ENCODE peak calls at places on chromosomes 4 and X, in nine cellular contexts. V is GM23338, D is uterus, O is breast epithelium, C is fibroblast of lung, T is endothelial cell of umbilical vein, Y is GM20000, L is left lung, U is ascending aorta. F is an unnamed sample.

GRCh38 chr4:128636906-128637305 is 172.6 kb upstream of the JADE1 start:
- DNase-seq in V (peak), D (no peak), O (no peak), C (no peak), T (no peak), Y (no peak), L (no peak), U (no peak), F (no peak)

GRCh38 chr4:33470805-33471204 is 2750.6 kb downstream of the PCDH7 start:
- DNase-seq in V (no peak), D (no peak), O (no peak), C (no peak), T (no peak), Y (no peak), L (peak), U (no peak), F (no peak)

GRCh38 chr4:52861171-52861873 is 795 bp upstream of the RASL11B start:
- DNase-seq in V (peak), D (no peak), O (no peak), C (no peak), T (peak), Y (no peak), L (no peak), U (no peak), F (no peak)

GRCh38 chrX:150704030-150704613 is 10.9 kb downstream of the MTMR1 start:
- DNase-seq in V (no peak), D (no peak), O (no peak), C (peak), T (peak), Y (no peak), L (no peak), U (no peak), F (no peak)

GRCh38 chr4:152640058-152640921 is 39.5 kb downstream of the TMEM154 start:
- DNase-seq in V (peak), D (no peak), O (no peak), C (no peak), T (peak), Y (no peak), L (no peak), U (no peak), F (no peak)

GRCh38 chrX:112997991-112998390 is 157.4 kb upstream of the AMOT start:
- DNase-seq in V (no peak), D (no peak), O (no peak), C (no peak), T (no peak), Y (no peak), L (no peak), U (no peak), F (no peak)

GRCh38 chr4:159906051-159906450 is 803.2 kb downstream of the RAPGEF2 start:
- DNase-seq in V (no peak), D (no peak), O (no peak), C (no peak), T (no peak), Y (no peak), L (no peak), U (no peak), F (no peak)

GRCh38 chrX:70878925-70879324 is 29.6 kb downstream of the TEX11 start:
- DNase-seq in V (no peak), D (no peak), O (no peak), C (no peak), T (no peak), Y (no peak), L (no peak), U (no peak), F (no peak)

GRCh38 chr4:121785479-121785878 is 15.6 kb upstream of the EXOSC9 start:
- DNase-seq in V (no peak), D (no peak), O (no peak), C (peak), T (no peak), Y (no peak), L (no peak), U (no peak), F (no peak)

GRCh38 chr4:107379054-107379869 is 340.8 kb downstream of the PAPSS1 start:
- DNase-seq in V (peak), D (no peak), O (no peak), C (peak), T (peak), Y (no peak), L (no peak), U (no peak), F (no peak)

GRCh38 chr4:67658302-67658701 is 42.7 kb downstream of the UBA6 start:
- DNase-seq in V (no peak), D (no peak), O (no peak), C (no peak), T (no peak), Y (no peak), L (no peak), U (no peak), F (no peak)

GRCh38 chrX:133840415-133840814 is 145.0 kb downstream of the GPC3 start:
- DNase-seq in V (no peak), D (no peak), O (no peak), C (no peak), T (no peak), Y (no peak), L (no peak), U (no peak), F (no peak)

GRCh38 chr4:183659919-183660318 is 826 bp downstream of the TRAPPC11 start:
- DNase-seq in V (no peak), D (no peak), O (no peak), C (peak), T (no peak), Y (no peak), L (no peak), U (no peak), F (no peak)

GRCh38 chr4:81352476-81352875 is 119.2 kb downstream of the RASGEF1B start:
- DNase-seq in V (no peak), D (no peak), O (no peak), C (peak), T (no peak), Y (no peak), L (no peak), U (no peak), F (no peak)

GRCh38 chrX:19810809-19811208 is 76.6 kb downstream of the SH3KBP1 start:
- DNase-seq in V (no peak), D (no peak), O (no peak), C (no peak), T (no peak), Y (no peak), L (no peak), U (no peak), F (no peak)

GRCh38 chrX:19810370-19810769 is 77.0 kb downstream of the SH3KBP1 start:
- DNase-seq in V (no peak), D (no peak), O (no peak), C (no peak), T (no peak), Y (no peak), L (no peak), U (no peak), F (no peak)

GRCh38 chrX:19814778-19815177 is 72.6 kb downstream of the SH3KBP1 start:
- DNase-seq in V (no peak), D (no peak), O (no peak), C (no peak), T (no peak), Y (no peak), L (no peak), U (no peak), F (no peak)

GRCh38 chrX:19811807-19812604 is 75.4 kb downstream of the SH3KBP1 start:
- DNase-seq in V (no peak), D (no peak), O (no peak), C (peak), T (no peak), Y (no peak), L (no peak), U (no peak), F (no peak)

GRCh38 chrX:19814240-19814639 is 73.2 kb downstream of the SH3KBP1 start:
- DNase-seq in V (peak), D (no peak), O (no peak), C (no peak), T (no peak), Y (no peak), L (no peak), U (no peak), F (no peak)
- TF ChIP-seq CTCF in V (peak), D (no peak), O (no peak), C (no peak), T (no peak), Y (no peak), L (no peak), U (no peak), F (no peak)

GRCh38 chr4:2526559-2526958 is 9.9 kb upstream of the FAM193A start:
- DNase-seq in V (peak), D (no peak), O (no peak), C (no peak), T (no peak), Y (no peak), L (no peak), U (no peak), F (no peak)
- TF ChIP-seq CTCF in V (no peak), D (no peak), O (no peak), C (no peak), T (no peak), Y (no peak), L (no peak), U (no peak), F (no peak)

DNA sequence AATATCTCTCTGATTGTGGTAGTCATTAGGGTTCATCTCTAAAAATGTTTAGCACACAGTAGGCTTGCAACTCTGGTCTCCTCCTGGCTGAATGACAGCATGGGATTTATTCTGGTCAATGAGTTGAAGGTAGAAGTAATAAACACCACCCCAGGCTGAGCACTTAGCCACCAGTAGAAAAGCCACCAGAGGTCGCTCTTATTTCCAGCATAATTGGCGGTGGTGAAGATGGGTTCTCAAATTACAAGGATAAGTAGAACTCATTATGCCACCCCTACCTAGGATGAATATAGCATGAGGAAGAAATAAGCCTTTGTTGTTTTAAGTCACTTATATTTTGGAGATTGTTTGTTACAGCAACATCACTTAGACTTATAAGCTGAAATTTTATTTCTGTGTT is 302.7 kb downstream of the GPM6A start:
- DNase-seq in V (peak), D (no peak), O (no peak), C (no peak), T (no peak), Y (no peak), L (no peak), U (no peak), F (no peak)
- TF ChIP-seq CTCF in V (peak), D (no peak), O (no peak), C (no peak), T (no peak), Y (peak), L (no peak), U (no peak), F (no peak)

GRCh38 chr4:143396695-143397094 is 60.0 kb downstream of the GAB1 start:
- DNase-seq in V (peak), D (no peak), O (no peak), C (no peak), T (no peak), Y (no peak), L (no peak), U (no peak), F (no peak)
- TF ChIP-seq CTCF in V (peak), D (no peak), O (no peak), C (peak), T (no peak), Y (no peak), L (no peak), U (no peak), F (no peak)

DNA sequence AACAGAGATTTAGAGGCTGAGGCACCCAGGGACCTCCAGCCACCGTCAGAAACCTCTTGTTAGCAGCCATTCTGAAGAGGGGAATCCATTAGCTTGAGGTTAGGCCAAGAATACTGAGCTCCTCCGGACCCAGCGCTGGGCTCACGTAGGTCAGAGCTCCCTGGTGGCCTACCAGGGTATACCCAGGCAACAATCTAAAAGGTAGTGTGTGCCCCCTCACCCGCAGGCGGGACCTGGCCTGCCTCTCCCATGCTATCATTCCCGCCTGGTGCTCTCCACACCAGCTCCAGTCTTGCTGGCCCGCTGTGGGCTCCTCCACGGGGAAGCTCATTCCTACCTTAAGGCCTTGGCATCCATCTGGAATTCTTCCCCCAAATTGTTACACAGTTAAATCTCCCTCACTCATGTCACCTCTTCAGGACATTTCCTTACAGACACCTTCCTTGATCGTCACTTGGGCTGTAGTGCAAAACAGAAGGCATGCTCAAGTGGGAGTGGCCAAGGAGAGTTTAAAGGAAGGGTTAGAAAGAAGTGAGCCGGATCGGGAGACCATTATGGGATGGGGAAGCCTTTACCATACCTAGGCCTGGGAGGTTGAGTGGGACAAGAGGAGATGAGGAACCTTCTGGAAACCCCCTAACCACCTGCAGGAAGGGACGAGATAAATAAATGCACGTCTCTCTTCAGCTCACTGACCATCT is 102.5 kb downstream of the UCHL1 start:
- DNase-seq in V (peak), D (no peak), O (no peak), C (no peak), T (no peak), Y (no peak), L (no peak), U (peak), F (no peak)
- TF ChIP-seq CTCF in V (peak), D (no peak), O (no peak), C (no peak), T (peak), Y (no peak), L (no peak), U (no peak), F (no peak)

GRCh38 chrX:15299945-15300851 is 15.2 kb downstream of the ASB11 start:
- DNase-seq in V (peak), D (no peak), O (no peak), C (peak), T (peak), Y (peak), L (no peak), U (no peak), F (no peak)
- TF ChIP-seq CTCF in V (peak), D (peak), O (peak), C (peak), T (peak), Y (no peak), L (peak), U (peak), F (peak)

GRCh38 chr4:96166806-96167205 is 326.9 kb downstream of the PDHA2 start:
- DNase-seq in V (no peak), D (no peak), O (no peak), C (peak), T (no peak), Y (no peak), L (no peak), U (no peak), F (no peak)
- TF ChIP-seq CTCF in V (no peak), D (no peak), O (no peak), C (no peak), T (no peak), Y (no peak), L (no peak), U (no peak), F (no peak)

GRCh38 chr4:102901804-102902203 is 33.0 kb downstream of the CISD2 start:
- DNase-seq in V (no peak), D (no peak), O (no peak), C (no peak), T (no peak), Y (no peak), L (no peak), U (no peak), F (no peak)
- TF ChIP-seq CTCF in V (no peak), D (no peak), O (no peak), C (no peak), T (no peak), Y (no peak), L (no peak), U (no peak), F (no peak)

DNA sequence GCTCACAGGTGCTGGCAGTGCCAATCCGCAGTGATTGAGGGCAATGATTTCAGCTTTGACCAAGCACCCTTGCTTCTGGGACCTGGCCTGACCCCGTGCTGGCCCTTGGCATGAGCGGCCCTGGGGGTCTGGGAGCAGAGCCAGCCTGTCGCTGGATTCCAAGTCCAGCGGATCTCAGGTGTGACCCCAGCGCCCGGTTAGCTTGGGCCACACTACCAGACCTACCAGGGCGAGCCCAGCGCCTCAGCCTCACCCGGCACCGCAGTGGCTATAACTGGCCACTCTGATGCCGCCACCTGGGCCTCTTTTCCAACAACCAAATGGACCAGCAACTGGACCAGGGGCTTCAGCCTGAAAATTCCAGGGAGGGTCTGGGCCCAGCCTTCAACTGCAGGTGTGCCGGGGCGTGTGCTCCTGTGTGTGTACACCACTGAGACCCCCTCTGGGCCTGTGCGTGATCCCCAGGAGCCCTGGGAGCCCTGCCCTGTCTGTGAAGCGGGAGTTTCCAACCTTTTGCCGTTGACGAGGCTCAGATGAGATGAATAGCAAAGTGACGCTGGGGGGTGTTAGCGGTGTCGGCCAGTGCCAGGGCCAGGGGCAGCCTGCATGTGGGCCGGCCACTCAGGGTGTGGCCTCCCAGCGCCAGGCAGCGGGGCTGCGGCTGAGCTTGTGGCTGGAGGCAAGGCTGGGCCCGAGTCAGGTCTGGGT is 658 bp downstream of the SH3TC1 start:
- DNase-seq in V (no peak), D (no peak), O (no peak), C (no peak), T (peak), Y (no peak), L (peak), U (no peak), F (no peak)
- TF ChIP-seq CTCF in V (no peak), D (no peak), O (no peak), C (no peak), T (no peak), Y (no peak), L (no peak), U (no peak), F (no peak)